ENCODE peak calls at places on chromosome 17, in eight cellular contexts. One of them, this sample, is unnamed.

GRCh38 chr17:80782536-80783427 is 208.9 kb upstream of the CHMP6 start:
- DNase-seq in NAMALWA: no peak
- DNase-seq in endothelial cell: no peak
- DNase-seq in HTR-8/SVneo: no peak
- DNase-seq in stimulated activated CD4-positive, alpha-beta T cell treated with anti-CD3 and anti-CD28 coated beads, Interleukin-4, amount 100 ng/mL, for 4 hours: no peak
- DNase-seq in activated effector memory CD4-positive, alpha-beta T cell treated with anti-CD3 and anti-CD28 coated beads, Interleukin-2, amount 50 U/mL, for 16 hours: peak; percentile 78
- DNase-seq in H7: no peak
- DNase-seq in stimulated activated CD8-positive, alpha-beta memory T cell treated with anti-CD3 and anti-CD28 coated beads, Interleukin-7, amount 100 ng/mL, for 1 hour: no peak
- DNase-seq in this sample: no peak

GRCh38 chr17:76834889-76835288 is 33.3 kb upstream of the MGAT5B start:
- DNase-seq in H7: no peak
- DNase-seq in activated effector memory CD4-positive, alpha-beta T cell treated with anti-CD3 and anti-CD28 coated beads, Interleukin-2, amount 50 U/mL, for 16 hours: no peak
- DNase-seq in stimulated activated CD8-positive, alpha-beta memory T cell treated with anti-CD3 and anti-CD28 coated beads, Interleukin-7, amount 100 ng/mL, for 1 hour: no peak
- DNase-seq in stimulated activated CD4-positive, alpha-beta T cell treated with anti-CD3 and anti-CD28 coated beads, Interleukin-4, amount 100 ng/mL, for 4 hours: no peak
- DNase-seq in HTR-8/SVneo: no peak
- DNase-seq in endothelial cell: no peak
- DNase-seq in NAMALWA: no peak
- DNase-seq in this sample: no peak

GRCh38 chr17:3826191-3826590 is 19.9 kb downstream of the NCBP3 start:
- DNase-seq in activated effector memory CD4-positive, alpha-beta T cell treated with anti-CD3 and anti-CD28 coated beads, Interleukin-2, amount 50 U/mL, for 16 hours: no peak
- DNase-seq in H7: no peak
- DNase-seq in stimulated activated CD8-positive, alpha-beta memory T cell treated with anti-CD3 and anti-CD28 coated beads, Interleukin-7, amount 100 ng/mL, for 1 hour: no peak
- DNase-seq in endothelial cell: no peak
- DNase-seq in NAMALWA: no peak
- DNase-seq in HTR-8/SVneo: no peak
- DNase-seq in stimulated activated CD4-positive, alpha-beta T cell treated with anti-CD3 and anti-CD28 coated beads, Interleukin-4, amount 100 ng/mL, for 4 hours: no peak
- DNase-seq in this sample: no peak

GRCh38 chr17:48439875-48440505 is 10.0 kb upstream of the SKAP1 start:
- DNase-seq in H7: no peak
- DNase-seq in stimulated activated CD4-positive, alpha-beta T cell treated with anti-CD3 and anti-CD28 coated beads, Interleukin-4, amount 100 ng/mL, for 4 hours: no peak
- DNase-seq in stimulated activated CD8-positive, alpha-beta memory T cell treated with anti-CD3 and anti-CD28 coated beads, Interleukin-7, amount 100 ng/mL, for 1 hour: no peak
- DNase-seq in HTR-8/SVneo: no peak
- DNase-seq in NAMALWA: peak; percentile 38
- DNase-seq in activated effector memory CD4-positive, alpha-beta T cell treated with anti-CD3 and anti-CD28 coated beads, Interleukin-2, amount 50 U/mL, for 16 hours: peak; percentile 76
- DNase-seq in endothelial cell: no peak
- DNase-seq in this sample: no peak

GRCh38 chr17:76867578-76868175 is 527 bp upstream of the MGAT5B start:
- DNase-seq in H7: peak; percentile 82
- DNase-seq in HTR-8/SVneo: no peak
- DNase-seq in activated effector memory CD4-positive, alpha-beta T cell treated with anti-CD3 and anti-CD28 coated beads, Interleukin-2, amount 50 U/mL, for 16 hours: no peak
- DNase-seq in NAMALWA: no peak
- DNase-seq in stimulated activated CD8-positive, alpha-beta memory T cell treated with anti-CD3 and anti-CD28 coated beads, Interleukin-7, amount 100 ng/mL, for 1 hour: no peak
- DNase-seq in stimulated activated CD4-positive, alpha-beta T cell treated with anti-CD3 and anti-CD28 coated beads, Interleukin-4, amount 100 ng/mL, for 4 hours: no peak
- DNase-seq in endothelial cell: no peak
- DNase-seq in this sample: no peak

GRCh38 chr17:78995022-78995760 is 14.4 kb downstream of the CANT1 start:
- DNase-seq in H7: peak; percentile 57
- DNase-seq in activated effector memory CD4-positive, alpha-beta T cell treated with anti-CD3 and anti-CD28 coated beads, Interleukin-2, amount 50 U/mL, for 16 hours: no peak
- DNase-seq in HTR-8/SVneo: no peak
- DNase-seq in endothelial cell: no peak
- DNase-seq in NAMALWA: no peak
- DNase-seq in stimulated activated CD4-positive, alpha-beta T cell treated with anti-CD3 and anti-CD28 coated beads, Interleukin-4, amount 100 ng/mL, for 4 hours: no peak
- DNase-seq in stimulated activated CD8-positive, alpha-beta memory T cell treated with anti-CD3 and anti-CD28 coated beads, Interleukin-7, amount 100 ng/mL, for 1 hour: no peak
- DNase-seq in this sample: no peak

GRCh38 chr17:70095455-70095854 is 20.4 kb downstream of the KCNJ16 start:
- DNase-seq in stimulated activated CD8-positive, alpha-beta memory T cell treated with anti-CD3 and anti-CD28 coated beads, Interleukin-7, amount 100 ng/mL, for 1 hour: no peak
- DNase-seq in endothelial cell: no peak
- DNase-seq in NAMALWA: no peak
- DNase-seq in stimulated activated CD4-positive, alpha-beta T cell treated with anti-CD3 and anti-CD28 coated beads, Interleukin-4, amount 100 ng/mL, for 4 hours: no peak
- DNase-seq in H7: no peak
- DNase-seq in activated effector memory CD4-positive, alpha-beta T cell treated with anti-CD3 and anti-CD28 coated beads, Interleukin-2, amount 50 U/mL, for 16 hours: no peak
- DNase-seq in HTR-8/SVneo: no peak
- DNase-seq in this sample: no peak

GRCh38 chr17:39782481-39782880 is 44.7 kb downstream of the GRB7 start:
- DNase-seq in stimulated activated CD8-positive, alpha-beta memory T cell treated with anti-CD3 and anti-CD28 coated beads, Interleukin-7, amount 100 ng/mL, for 1 hour: no peak
- DNase-seq in NAMALWA: no peak
- DNase-seq in activated effector memory CD4-positive, alpha-beta T cell treated with anti-CD3 and anti-CD28 coated beads, Interleukin-2, amount 50 U/mL, for 16 hours: no peak
- DNase-seq in endothelial cell: no peak
- DNase-seq in H7: no peak
- DNase-seq in HTR-8/SVneo: no peak
- DNase-seq in stimulated activated CD4-positive, alpha-beta T cell treated with anti-CD3 and anti-CD28 coated beads, Interleukin-4, amount 100 ng/mL, for 4 hours: no peak
- DNase-seq in this sample: no peak

GRCh38 chr17:64420143-64420670 is 28.7 kb upstream of the MILR1 start:
- DNase-seq in activated effector memory CD4-positive, alpha-beta T cell treated with anti-CD3 and anti-CD28 coated beads, Interleukin-2, amount 50 U/mL, for 16 hours: peak; percentile 64
- DNase-seq in HTR-8/SVneo: peak; percentile 77
- DNase-seq in stimulated activated CD4-positive, alpha-beta T cell treated with anti-CD3 and anti-CD28 coated beads, Interleukin-4, amount 100 ng/mL, for 4 hours: no peak
- DNase-seq in H7: peak; percentile 56
- DNase-seq in NAMALWA: peak; percentile 88
- DNase-seq in stimulated activated CD8-positive, alpha-beta memory T cell treated with anti-CD3 and anti-CD28 coated beads, Interleukin-7, amount 100 ng/mL, for 1 hour: no peak
- DNase-seq in endothelial cell: peak; percentile 30
- DNase-seq in this sample: no peak

GRCh38 chr17:13031718-13032350 is 14.0 kb upstream of the ELAC2 start:
- DNase-seq in activated effector memory CD4-positive, alpha-beta T cell treated with anti-CD3 and anti-CD28 coated beads, Interleukin-2, amount 50 U/mL, for 16 hours: peak; percentile 78
- DNase-seq in HTR-8/SVneo: peak; percentile 45
- DNase-seq in stimulated activated CD8-positive, alpha-beta memory T cell treated with anti-CD3 and anti-CD28 coated beads, Interleukin-7, amount 100 ng/mL, for 1 hour: no peak
- DNase-seq in endothelial cell: peak; percentile 46
- DNase-seq in stimulated activated CD4-positive, alpha-beta T cell treated with anti-CD3 and anti-CD28 coated beads, Interleukin-4, amount 100 ng/mL, for 4 hours: peak; percentile 27
- DNase-seq in H7: peak; percentile 46
- DNase-seq in NAMALWA: peak; percentile 53
- DNase-seq in this sample: peak; percentile 28

GRCh38 chr17:82495844-82496528 is 23.5 kb upstream of the FOXK2 start:
- DNase-seq in endothelial cell: no peak
- DNase-seq in stimulated activated CD8-positive, alpha-beta memory T cell treated with anti-CD3 and anti-CD28 coated beads, Interleukin-7, amount 100 ng/mL, for 1 hour: no peak
- DNase-seq in H7: peak; percentile 74
- DNase-seq in activated effector memory CD4-positive, alpha-beta T cell treated with anti-CD3 and anti-CD28 coated beads, Interleukin-2, amount 50 U/mL, for 16 hours: no peak
- DNase-seq in stimulated activated CD4-positive, alpha-beta T cell treated with anti-CD3 and anti-CD28 coated beads, Interleukin-4, amount 100 ng/mL, for 4 hours: no peak
- DNase-seq in NAMALWA: no peak
- DNase-seq in HTR-8/SVneo: no peak
- DNase-seq in this sample: no peak

GRCh38 chr17:66652840-66653507 is 181.9 kb upstream of the CACNG5 start:
- DNase-seq in activated effector memory CD4-positive, alpha-beta T cell treated with anti-CD3 and anti-CD28 coated beads, Interleukin-2, amount 50 U/mL, for 16 hours: no peak
- DNase-seq in H7: no peak
- DNase-seq in endothelial cell: no peak
- DNase-seq in HTR-8/SVneo: no peak
- DNase-seq in stimulated activated CD4-positive, alpha-beta T cell treated with anti-CD3 and anti-CD28 coated beads, Interleukin-4, amount 100 ng/mL, for 4 hours: no peak
- DNase-seq in stimulated activated CD8-positive, alpha-beta memory T cell treated with anti-CD3 and anti-CD28 coated beads, Interleukin-7, amount 100 ng/mL, for 1 hour: no peak
- DNase-seq in NAMALWA: no peak
- DNase-seq in this sample: no peak

GRCh38 chr17:33745047-33745783 is 452.1 kb upstream of the ASIC2 start:
- DNase-seq in H7: no peak
- DNase-seq in stimulated activated CD8-positive, alpha-beta memory T cell treated with anti-CD3 and anti-CD28 coated beads, Interleukin-7, amount 100 ng/mL, for 1 hour: no peak
- DNase-seq in HTR-8/SVneo: no peak
- DNase-seq in stimulated activated CD4-positive, alpha-beta T cell treated with anti-CD3 and anti-CD28 coated beads, Interleukin-4, amount 100 ng/mL, for 4 hours: no peak
- DNase-seq in endothelial cell: no peak
- DNase-seq in NAMALWA: no peak
- DNase-seq in activated effector memory CD4-positive, alpha-beta T cell treated with anti-CD3 and anti-CD28 coated beads, Interleukin-2, amount 50 U/mL, for 16 hours: no peak
- DNase-seq in this sample: no peak

GRCh38 chr17:2362416-2362815 is 25.1 kb downstream of the SGSM2 start:
- DNase-seq in stimulated activated CD8-positive, alpha-beta memory T cell treated with anti-CD3 and anti-CD28 coated beads, Interleukin-7, amount 100 ng/mL, for 1 hour: no peak
- DNase-seq in HTR-8/SVneo: no peak
- DNase-seq in endothelial cell: no peak
- DNase-seq in NAMALWA: no peak
- DNase-seq in H7: no peak
- DNase-seq in activated effector memory CD4-positive, alpha-beta T cell treated with anti-CD3 and anti-CD28 coated beads, Interleukin-2, amount 50 U/mL, for 16 hours: no peak
- DNase-seq in stimulated activated CD4-positive, alpha-beta T cell treated with anti-CD3 and anti-CD28 coated beads, Interleukin-4, amount 100 ng/mL, for 4 hours: no peak
- DNase-seq in this sample: no peak

GRCh38 chr17:79997004-79997673 is 38.5 kb downstream of the TBC1D16 start:
- DNase-seq in NAMALWA: peak; percentile 85
- DNase-seq in HTR-8/SVneo: no peak
- DNase-seq in H7: no peak
- DNase-seq in stimulated activated CD4-positive, alpha-beta T cell treated with anti-CD3 and anti-CD28 coated beads, Interleukin-4, amount 100 ng/mL, for 4 hours: peak; percentile 40
- DNase-seq in activated effector memory CD4-positive, alpha-beta T cell treated with anti-CD3 and anti-CD28 coated beads, Interleukin-2, amount 50 U/mL, for 16 hours: peak; percentile 88
- DNase-seq in endothelial cell: no peak
- DNase-seq in stimulated activated CD8-positive, alpha-beta memory T cell treated with anti-CD3 and anti-CD28 coated beads, Interleukin-7, amount 100 ng/mL, for 1 hour: peak; percentile 31
- DNase-seq in this sample: peak; percentile 52

GRCh38 chr17:44768505-44769142 is 9.8 kb downstream of the ADAM11 start:
- DNase-seq in H7: no peak
- DNase-seq in stimulated activated CD8-positive, alpha-beta memory T cell treated with anti-CD3 and anti-CD28 coated beads, Interleukin-7, amount 100 ng/mL, for 1 hour: no peak
- DNase-seq in NAMALWA: no peak
- DNase-seq in endothelial cell: no peak
- DNase-seq in activated effector memory CD4-positive, alpha-beta T cell treated with anti-CD3 and anti-CD28 coated beads, Interleukin-2, amount 50 U/mL, for 16 hours: no peak
- DNase-seq in HTR-8/SVneo: no peak
- DNase-seq in stimulated activated CD4-positive, alpha-beta T cell treated with anti-CD3 and anti-CD28 coated beads, Interleukin-4, amount 100 ng/mL, for 4 hours: no peak
- DNase-seq in this sample: no peak

GRCh38 chr17:73067075-73067474 is 25.4 kb downstream of the SLC39A11 start:
- DNase-seq in NAMALWA: no peak
- DNase-seq in HTR-8/SVneo: no peak
- DNase-seq in stimulated activated CD8-positive, alpha-beta memory T cell treated with anti-CD3 and anti-CD28 coated beads, Interleukin-7, amount 100 ng/mL, for 1 hour: no peak
- DNase-seq in H7: no peak
- DNase-seq in activated effector memory CD4-positive, alpha-beta T cell treated with anti-CD3 and anti-CD28 coated beads, Interleukin-2, amount 50 U/mL, for 16 hours: no peak
- DNase-seq in stimulated activated CD4-positive, alpha-beta T cell treated with anti-CD3 and anti-CD28 coated beads, Interleukin-4, amount 100 ng/mL, for 4 hours: no peak
- DNase-seq in endothelial cell: no peak
- DNase-seq in this sample: no peak

GRCh38 chr17:49616546-49617205 is 41.0 kb downstream of the NXPH3 start:
- DNase-seq in NAMALWA: no peak
- DNase-seq in HTR-8/SVneo: no peak
- DNase-seq in stimulated activated CD8-positive, alpha-beta memory T cell treated with anti-CD3 and anti-CD28 coated beads, Interleukin-7, amount 100 ng/mL, for 1 hour: no peak
- DNase-seq in stimulated activated CD4-positive, alpha-beta T cell treated with anti-CD3 and anti-CD28 coated beads, Interleukin-4, amount 100 ng/mL, for 4 hours: no peak
- DNase-seq in endothelial cell: no peak
- DNase-seq in H7: no peak
- DNase-seq in activated effector memory CD4-positive, alpha-beta T cell treated with anti-CD3 and anti-CD28 coated beads, Interleukin-2, amount 50 U/mL, for 16 hours: no peak
- DNase-seq in this sample: no peak

GRCh38 chr17:80758793-80759673 is 214.4 kb downstream of the RPTOR start:
- DNase-seq in NAMALWA: no peak
- DNase-seq in HTR-8/SVneo: no peak
- DNase-seq in activated effector memory CD4-positive, alpha-beta T cell treated with anti-CD3 and anti-CD28 coated beads, Interleukin-2, amount 50 U/mL, for 16 hours: peak; percentile 75
- DNase-seq in endothelial cell: no peak
- DNase-seq in H7: no peak
- DNase-seq in stimulated activated CD4-positive, alpha-beta T cell treated with anti-CD3 and anti-CD28 coated beads, Interleukin-4, amount 100 ng/mL, for 4 hours: no peak
- DNase-seq in stimulated activated CD8-positive, alpha-beta memory T cell treated with anti-CD3 and anti-CD28 coated beads, Interleukin-7, amount 100 ng/mL, for 1 hour: no peak
- DNase-seq in this sample: no peak

GRCh38 chr17:35731239-35731931 is at the start of gene RASL10B:
- DNase-seq in activated effector memory CD4-positive, alpha-beta T cell treated with anti-CD3 and anti-CD28 coated beads, Interleukin-2, amount 50 U/mL, for 16 hours: peak; percentile 78
- DNase-seq in NAMALWA: no peak
- DNase-seq in endothelial cell: peak; percentile 59
- DNase-seq in stimulated activated CD4-positive, alpha-beta T cell treated with anti-CD3 and anti-CD28 coated beads, Interleukin-4, amount 100 ng/mL, for 4 hours: peak; percentile 58
- DNase-seq in H7: peak; percentile 95
- DNase-seq in HTR-8/SVneo: peak; percentile 82
- DNase-seq in stimulated activated CD8-positive, alpha-beta memory T cell treated with anti-CD3 and anti-CD28 coated beads, Interleukin-7, amount 100 ng/mL, for 1 hour: no peak
- DNase-seq in this sample: peak; percentile 23

GRCh38 chr17:72362466-72363335 is 241.9 kb downstream of the SOX9 start:
- DNase-seq in NAMALWA: no peak
- DNase-seq in stimulated activated CD4-positive, alpha-beta T cell treated with anti-CD3 and anti-CD28 coated beads, Interleukin-4, amount 100 ng/mL, for 4 hours: no peak
- DNase-seq in endothelial cell: no peak
- DNase-seq in stimulated activated CD8-positive, alpha-beta memory T cell treated with anti-CD3 and anti-CD28 coated beads, Interleukin-7, amount 100 ng/mL, for 1 hour: no peak
- DNase-seq in activated effector memory CD4-positive, alpha-beta T cell treated with anti-CD3 and anti-CD28 coated beads, Interleukin-2, amount 50 U/mL, for 16 hours: peak; percentile 27
- DNase-seq in H7: no peak
- DNase-seq in HTR-8/SVneo: peak; percentile 62
- DNase-seq in this sample: no peak

GRCh38 chr17:2056221-2057129 is 1.6 kb downstream of the HIC1 start:
- DNase-seq in NAMALWA: no peak
- DNase-seq in HTR-8/SVneo: no peak
- DNase-seq in H7: peak; percentile 90
- DNase-seq in endothelial cell: peak; percentile 28
- DNase-seq in stimulated activated CD8-positive, alpha-beta memory T cell treated with anti-CD3 and anti-CD28 coated beads, Interleukin-7, amount 100 ng/mL, for 1 hour: no peak
- DNase-seq in stimulated activated CD4-positive, alpha-beta T cell treated with anti-CD3 and anti-CD28 coated beads, Interleukin-4, amount 100 ng/mL, for 4 hours: peak; percentile 49
- DNase-seq in activated effector memory CD4-positive, alpha-beta T cell treated with anti-CD3 and anti-CD28 coated beads, Interleukin-2, amount 50 U/mL, for 16 hours: peak; percentile 82
- DNase-seq in this sample: peak; percentile 36

GRCh38 chr17:50346313-50347086 is 574 bp downstream of the XYLT2 start:
- DNase-seq in endothelial cell: peak; percentile 40
- DNase-seq in H7: peak; percentile 92
- DNase-seq in HTR-8/SVneo: peak; percentile 53
- DNase-seq in activated effector memory CD4-positive, alpha-beta T cell treated with anti-CD3 and anti-CD28 coated beads, Interleukin-2, amount 50 U/mL, for 16 hours: peak; percentile 83
- DNase-seq in stimulated activated CD8-positive, alpha-beta memory T cell treated with anti-CD3 and anti-CD28 coated beads, Interleukin-7, amount 100 ng/mL, for 1 hour: no peak
- DNase-seq in NAMALWA: peak; percentile 54
- DNase-seq in stimulated activated CD4-positive, alpha-beta T cell treated with anti-CD3 and anti-CD28 coated beads, Interleukin-4, amount 100 ng/mL, for 4 hours: peak; percentile 57
- DNase-seq in this sample: peak; percentile 45

GRCh38 chr17:15963670-15964110 is 18.8 kb downstream of the ADORA2B start:
- DNase-seq in endothelial cell: no peak
- DNase-seq in H7: no peak
- DNase-seq in activated effector memory CD4-positive, alpha-beta T cell treated with anti-CD3 and anti-CD28 coated beads, Interleukin-2, amount 50 U/mL, for 16 hours: no peak
- DNase-seq in stimulated activated CD8-positive, alpha-beta memory T cell treated with anti-CD3 and anti-CD28 coated beads, Interleukin-7, amount 100 ng/mL, for 1 hour: no peak
- DNase-seq in stimulated activated CD4-positive, alpha-beta T cell treated with anti-CD3 and anti-CD28 coated beads, Interleukin-4, amount 100 ng/mL, for 4 hours: no peak
- DNase-seq in NAMALWA: no peak
- DNase-seq in HTR-8/SVneo: peak; percentile 84
- DNase-seq in this sample: no peak

GRCh38 chr17:55228683-55229192 is 36.0 kb upstream of the HLF start:
- DNase-seq in endothelial cell: no peak
- DNase-seq in stimulated activated CD4-positive, alpha-beta T cell treated with anti-CD3 and anti-CD28 coated beads, Interleukin-4, amount 100 ng/mL, for 4 hours: no peak
- DNase-seq in HTR-8/SVneo: no peak
- DNase-seq in stimulated activated CD8-positive, alpha-beta memory T cell treated with anti-CD3 and anti-CD28 coated beads, Interleukin-7, amount 100 ng/mL, for 1 hour: no peak
- DNase-seq in activated effector memory CD4-positive, alpha-beta T cell treated with anti-CD3 and anti-CD28 coated beads, Interleukin-2, amount 50 U/mL, for 16 hours: no peak
- DNase-seq in NAMALWA: no peak
- DNase-seq in H7: no peak
- DNase-seq in this sample: no peak

GRCh38 chr17:70017112-70017511 is 57.9 kb upstream of the KCNJ16 start:
- DNase-seq in activated effector memory CD4-positive, alpha-beta T cell treated with anti-CD3 and anti-CD28 coated beads, Interleukin-2, amount 50 U/mL, for 16 hours: no peak
- DNase-seq in HTR-8/SVneo: no peak
- DNase-seq in stimulated activated CD4-positive, alpha-beta T cell treated with anti-CD3 and anti-CD28 coated beads, Interleukin-4, amount 100 ng/mL, for 4 hours: no peak
- DNase-seq in H7: no peak
- DNase-seq in stimulated activated CD8-positive, alpha-beta memory T cell treated with anti-CD3 and anti-CD28 coated beads, Interleukin-7, amount 100 ng/mL, for 1 hour: no peak
- DNase-seq in NAMALWA: no peak
- DNase-seq in endothelial cell: no peak
- DNase-seq in this sample: no peak

GRCh38 chr17:65994679-65995078 is 197.3 kb downstream of the CEP112 start:
- DNase-seq in stimulated activated CD8-positive, alpha-beta memory T cell treated with anti-CD3 and anti-CD28 coated beads, Interleukin-7, amount 100 ng/mL, for 1 hour: no peak
- DNase-seq in H7: no peak
- DNase-seq in stimulated activated CD4-positive, alpha-beta T cell treated with anti-CD3 and anti-CD28 coated beads, Interleukin-4, amount 100 ng/mL, for 4 hours: no peak
- DNase-seq in endothelial cell: no peak
- DNase-seq in NAMALWA: no peak
- DNase-seq in activated effector memory CD4-positive, alpha-beta T cell treated with anti-CD3 and anti-CD28 coated beads, Interleukin-2, amount 50 U/mL, for 16 hours: no peak
- DNase-seq in HTR-8/SVneo: no peak
- DNase-seq in this sample: no peak

GRCh38 chr17:77100009-77100408 is 40.8 kb upstream of the SEC14L1 start:
- DNase-seq in H7: no peak
- DNase-seq in activated effector memory CD4-positive, alpha-beta T cell treated with anti-CD3 and anti-CD28 coated beads, Interleukin-2, amount 50 U/mL, for 16 hours: no peak
- DNase-seq in HTR-8/SVneo: no peak
- DNase-seq in stimulated activated CD8-positive, alpha-beta memory T cell treated with anti-CD3 and anti-CD28 coated beads, Interleukin-7, amount 100 ng/mL, for 1 hour: no peak
- DNase-seq in stimulated activated CD4-positive, alpha-beta T cell treated with anti-CD3 and anti-CD28 coated beads, Interleukin-4, amount 100 ng/mL, for 4 hours: no peak
- DNase-seq in endothelial cell: no peak
- DNase-seq in NAMALWA: no peak
- DNase-seq in this sample: no peak

GRCh38 chr17:3475812-3476686 is at the start of gene ASPA:
- DNase-seq in NAMALWA: no peak
- DNase-seq in stimulated activated CD8-positive, alpha-beta memory T cell treated with anti-CD3 and anti-CD28 coated beads, Interleukin-7, amount 100 ng/mL, for 1 hour: no peak
- DNase-seq in H7: no peak
- DNase-seq in activated effector memory CD4-positive, alpha-beta T cell treated with anti-CD3 and anti-CD28 coated beads, Interleukin-2, amount 50 U/mL, for 16 hours: no peak
- DNase-seq in endothelial cell: no peak
- DNase-seq in stimulated activated CD4-positive, alpha-beta T cell treated with anti-CD3 and anti-CD28 coated beads, Interleukin-4, amount 100 ng/mL, for 4 hours: no peak
- DNase-seq in HTR-8/SVneo: no peak
- DNase-seq in this sample: no peak

GRCh38 chr17:47423406-47424295 is 99.9 kb downstream of the EFCAB13 start:
- DNase-seq in stimulated activated CD4-positive, alpha-beta T cell treated with anti-CD3 and anti-CD28 coated beads, Interleukin-4, amount 100 ng/mL, for 4 hours: peak; percentile 1
- DNase-seq in activated effector memory CD4-positive, alpha-beta T cell treated with anti-CD3 and anti-CD28 coated beads, Interleukin-2, amount 50 U/mL, for 16 hours: no peak
- DNase-seq in H7: peak; percentile 81
- DNase-seq in endothelial cell: peak; percentile 15
- DNase-seq in stimulated activated CD8-positive, alpha-beta memory T cell treated with anti-CD3 and anti-CD28 coated beads, Interleukin-7, amount 100 ng/mL, for 1 hour: no peak
- DNase-seq in NAMALWA: no peak
- DNase-seq in HTR-8/SVneo: peak; percentile 50
- DNase-seq in this sample: no peak

GRCh38 chr17:5669191-5669590 is 84.9 kb upstream of the NLRP1 start:
- DNase-seq in H7: no peak
- DNase-seq in stimulated activated CD4-positive, alpha-beta T cell treated with anti-CD3 and anti-CD28 coated beads, Interleukin-4, amount 100 ng/mL, for 4 hours: no peak
- DNase-seq in stimulated activated CD8-positive, alpha-beta memory T cell treated with anti-CD3 and anti-CD28 coated beads, Interleukin-7, amount 100 ng/mL, for 1 hour: no peak
- DNase-seq in NAMALWA: no peak
- DNase-seq in activated effector memory CD4-positive, alpha-beta T cell treated with anti-CD3 and anti-CD28 coated beads, Interleukin-2, amount 50 U/mL, for 16 hours: peak; percentile 28
- DNase-seq in endothelial cell: no peak
- DNase-seq in HTR-8/SVneo: no peak
- DNase-seq in this sample: no peak

GRCh38 chr17:45905812-45906211 is 11.5 kb downstream of the MAPT start:
- DNase-seq in stimulated activated CD8-positive, alpha-beta memory T cell treated with anti-CD3 and anti-CD28 coated beads, Interleukin-7, amount 100 ng/mL, for 1 hour: no peak
- DNase-seq in activated effector memory CD4-positive, alpha-beta T cell treated with anti-CD3 and anti-CD28 coated beads, Interleukin-2, amount 50 U/mL, for 16 hours: no peak
- DNase-seq in H7: no peak
- DNase-seq in NAMALWA: peak; percentile 37
- DNase-seq in HTR-8/SVneo: no peak
- DNase-seq in endothelial cell: no peak
- DNase-seq in stimulated activated CD4-positive, alpha-beta T cell treated with anti-CD3 and anti-CD28 coated beads, Interleukin-4, amount 100 ng/mL, for 4 hours: no peak
- DNase-seq in this sample: no peak

GRCh38 chr17:17141860-17142552 is 64.1 kb downstream of the PLD6 start:
- DNase-seq in stimulated activated CD4-positive, alpha-beta T cell treated with anti-CD3 and anti-CD28 coated beads, Interleukin-4, amount 100 ng/mL, for 4 hours: peak; percentile 43
- DNase-seq in stimulated activated CD8-positive, alpha-beta memory T cell treated with anti-CD3 and anti-CD28 coated beads, Interleukin-7, amount 100 ng/mL, for 1 hour: no peak
- DNase-seq in HTR-8/SVneo: peak; percentile 52
- DNase-seq in H7: peak; percentile 98
- DNase-seq in NAMALWA: peak; percentile 51
- DNase-seq in activated effector memory CD4-positive, alpha-beta T cell treated with anti-CD3 and anti-CD28 coated beads, Interleukin-2, amount 50 U/mL, for 16 hours: peak; percentile 82
- DNase-seq in endothelial cell: peak; percentile 78
- DNase-seq in this sample: peak; percentile 23

GRCh38 chr17:9648521-9649110 is 3.3 kb downstream of the USP43 start:
- DNase-seq in endothelial cell: no peak
- DNase-seq in activated effector memory CD4-positive, alpha-beta T cell treated with anti-CD3 and anti-CD28 coated beads, Interleukin-2, amount 50 U/mL, for 16 hours: no peak
- DNase-seq in stimulated activated CD8-positive, alpha-beta memory T cell treated with anti-CD3 and anti-CD28 coated beads, Interleukin-7, amount 100 ng/mL, for 1 hour: no peak
- DNase-seq in H7: peak; percentile 56
- DNase-seq in stimulated activated CD4-positive, alpha-beta T cell treated with anti-CD3 and anti-CD28 coated beads, Interleukin-4, amount 100 ng/mL, for 4 hours: no peak
- DNase-seq in NAMALWA: no peak
- DNase-seq in HTR-8/SVneo: no peak
- DNase-seq in this sample: no peak

This sample was measured in activated T-helper 9 cell treated with anti-CD3 and anti-CD28 coated beads, Interleukin-2, amount 50 U/mL, for 16 hours.